ENCODE peak calls at places on chromosomes 11 and 22, in seven cellular contexts. U is activated T-cell treated with anti-CD3 and anti-CD28 coated beads for 1 hour; A is upper lobe of right lung; Q is OCI-M1; W is activated effector memory CD4-positive, alpha-beta T cell treated with Interleukin-2 at 50 U/mL for 16 hours; T is effector memory CD4-positive, alpha-beta T cell; K is activated naive CD4-positive, alpha-beta T cell treated with anti-CD3 and anti-CD28 coated beads for 36 hours. C is an unnamed sample.

GRCh38 chr22:26894766-26895485 is 237.5 kb downstream of the MIAT start:
- DNase-seq in U (no peak), A (no peak), Q (no peak), W (no peak), T (no peak), K (no peak), C (no peak)

GRCh38 chr22:25388866-25389540 is 169.6 kb downstream of the CRYBB2 start:
- DNase-seq in U (no peak), A (no peak), Q (peak), W (no peak), T (no peak), K (no peak), C (peak)

GRCh38 chr11:114180301-114181055 is 115.7 kb upstream of the NNMT start:
- DNase-seq in U (no peak), A (peak), Q (peak), W (no peak), T (no peak), K (peak), C (peak)

GRCh38 chr11:101840720-101841119 is 74.1 kb upstream of the CEP126 start:
- DNase-seq in U (no peak), A (no peak), Q (no peak), W (no peak), T (no peak), K (no peak), C (no peak)

GRCh38 chr22:22767876-22768602 is 119.6 kb upstream of the IGLL5 start:
- DNase-seq in U (no peak), A (no peak), Q (no peak), W (no peak), T (no peak), K (no peak), C (no peak)

GRCh38 chr11:132064987-132065620 is 694.7 kb downstream of the NTM start:
- DNase-seq in U (no peak), A (no peak), Q (no peak), W (no peak), T (no peak), K (no peak), C (no peak)

GRCh38 chr11:75626692-75627536 is 41.9 kb downstream of the MAP6 start:
- DNase-seq in U (no peak), A (no peak), Q (no peak), W (no peak), T (no peak), K (no peak), C (no peak)

GRCh38 chr22:25777870-25778269 is 35.9 kb downstream of the MYO18B start:
- DNase-seq in U (no peak), A (no peak), Q (peak), W (no peak), T (no peak), K (peak), C (no peak)

GRCh38 chr22:46119093-46119728 is 31.1 kb upstream of the PPARA start:
- DNase-seq in U (no peak), A (no peak), Q (no peak), W (no peak), T (no peak), K (no peak), C (no peak)

GRCh38 chr11:106986261-106986660 is 32.0 kb downstream of the GUCY1A2 start:
- DNase-seq in U (no peak), A (no peak), Q (no peak), W (no peak), T (no peak), K (no peak), C (no peak)

GRCh38 chr11:96228911-96229310 is 114.1 kb downstream of the MAML2 start:
- DNase-seq in U (no peak), A (no peak), Q (no peak), W (no peak), T (no peak), K (no peak), C (no peak)

GRCh38 chr11:110376711-110377324 is 52.9 kb upstream of the FDX1 start:
- DNase-seq in U (no peak), A (peak), Q (peak), W (no peak), T (peak), K (peak), C (peak)